ENCODE peak calls at places on chromosomes 11 and 22, in seven cellular contexts. L is HEK293T; G is KBM-7; H is fibroblast of mammary gland; A is T-helper 2 cell; O is colonic mucosa; R is activated CD8-positive, alpha-beta memory T cell treated with anti-CD3 and anti-CD28 coated beads, Interleukin-2, amount 50 U/mL, for 48 hours. S is an unnamed sample.

GRCh38 chr11:130315354-130315970 is 745 bp upstream of the ZBTB44 start:
- DNase-seq in L (peak; percentile 5), G (no peak), H (no peak), A (peak; percentile 13), O (peak; percentile 57), R (peak; percentile 74), S (peak; percentile 47)

GRCh38 chr11:71323876-71324526 is 71.6 kb upstream of the SHANK2 start:
- DNase-seq in L (no peak), G (no peak), H (no peak), A (no peak), O (no peak), R (no peak), S (no peak)

GRCh38 chr11:2390091-2390870 is 10.3 kb upstream of the TSSC4 start:
- DNase-seq in L (no peak), G (no peak), H (peak; percentile 19), A (no peak), O (no peak), R (no peak), S (no peak)

GRCh38 chr22:42939941-42940653 is 74.9 kb downstream of the PACSIN2 start:
- DNase-seq in L (no peak), G (no peak), H (peak; percentile 91), A (no peak), O (peak; percentile 84), R (no peak), S (peak; percentile 86)

GRCh38 chr11:2919188-2919587 is 10.0 kb downstream of the PHLDA2 start:
- DNase-seq in L (no peak), G (no peak), H (no peak), A (no peak), O (no peak), R (no peak), S (no peak)

GRCh38 chr11:112448806-112449205 is 188.1 kb upstream of the PLET1 start:
- DNase-seq in L (no peak), G (no peak), H (no peak), A (no peak), O (no peak), R (no peak), S (no peak)

GRCh38 chr22:43260818-43261217 is 73.9 kb upstream of the TTLL12 start:
- DNase-seq in L (no peak), G (no peak), H (no peak), A (no peak), O (no peak), R (no peak), S (no peak)

GRCh38 chr11:66459138-66459778 is 7.4 kb upstream of the PELI3 start:
- DNase-seq in L (no peak), G (peak; percentile 24), H (no peak), A (no peak), O (no peak), R (no peak), S (no peak)

GRCh38 chr11:126930100-126930841 is 70.3 kb downstream of the KIRREL3 start:
- DNase-seq in L (no peak), G (no peak), H (no peak), A (no peak), O (no peak), R (no peak), S (no peak)

GRCh38 chr22:42062506-42063190 is 8.0 kb downstream of the NAGA start:
- DNase-seq in L (no peak), G (no peak), H (no peak), A (no peak), O (peak; percentile 9), R (peak; percentile 37), S (no peak)

GRCh38 chr11:95296165-95296564 is 65.2 kb upstream of the SESN3 start:
- DNase-seq in L (no peak), G (no peak), H (no peak), A (no peak), O (no peak), R (no peak), S (peak; percentile 66)

GRCh38 chr22:40588726-40589125 is 47.8 kb downstream of the MRTFA start:
- DNase-seq in L (no peak), G (no peak), H (peak; percentile 64), A (no peak), O (no peak), R (no peak), S (peak; percentile 18)

GRCh38 chr11:119389611-119390254 is 8.2 kb upstream of the USP2 start:
- DNase-seq in L (peak; percentile 45), G (peak; percentile 15), H (no peak), A (no peak), O (no peak), R (no peak), S (peak; percentile 43)